ENCODE peak calls at places on chromosomes 12 and 14, in six cellular contexts. X is neural crest cell; A is ACHN; R is activated naive CD4-positive, alpha-beta T cell treated with anti-CD3 and anti-CD28 coated beads, Interleukin-2, amount 50 U/mL, for 16 hours; I is GM13977; P is smooth muscle cell of the brain vasculature. L is an unnamed sample.

GRCh38 chr14:62168564-62169155 is 406.4 kb downstream of the SNAPC1 start:
- DNase-seq in I (no peak), X (no peak), A (no peak), P (no peak), R (no peak), L (no peak)

GRCh38 chr14:31411218-31411727 is 9.1 kb downstream of the HEATR5A start:
- DNase-seq in R (no peak), I (no peak), A (no peak), X (no peak), P (no peak), L (no peak)

GRCh38 chr14:93317836-93318807 is 14.7 kb downstream of the BTBD7 start:
- DNase-seq in R (no peak), I (no peak), P (peak), X (no peak), A (peak), L (no peak)

GRCh38 chr12:47302111-47302597 is 222.4 kb upstream of the AMIGO2 start:
- DNase-seq in X (no peak), R (no peak), I (peak), P (no peak), A (peak), L (no peak)

GRCh38 chr12:85000766-85001165 is 35.3 kb downstream of the TSPAN19 start:
- DNase-seq in X (no peak), P (no peak), I (no peak), R (no peak), A (no peak), L (no peak)

GRCh38 chr12:120628919-120629318 is 11.5 kb upstream of the CABP1 start:
- DNase-seq in A (peak), P (no peak), I (no peak), R (no peak), X (peak), L (no peak)

GRCh38 chr14:102479777-102480176 is 29.8 kb downstream of the ANKRD9 start:
- DNase-seq in X (no peak), A (no peak), I (no peak), P (no peak), R (no peak), L (no peak)

GRCh38 chr14:99266181-99267178 is 5.5 kb downstream of the BCL11B start:
- DNase-seq in X (peak), I (peak), P (peak), A (peak), R (peak), L (peak)

GRCh38 chr14:64388533-64389243 is 535 bp downstream of the MTHFD1 start:
- DNase-seq in A (peak), I (no peak), P (peak), X (peak), R (no peak), L (no peak)

GRCh38 chr12:96981053-96981452 is 74.0 kb downstream of the NEDD1 start:
- DNase-seq in I (no peak), P (no peak), A (no peak), X (no peak), R (no peak), L (no peak)

GRCh38 chr12:109581334-109581691 is 7.7 kb downstream of the MVK start:
- DNase-seq in X (no peak), P (no peak), A (no peak), I (no peak), R (no peak), L (no peak)

GRCh38 chr12:52295663-52296062 is 4.3 kb upstream of the KRT81 start:
- DNase-seq in P (no peak), X (no peak), A (no peak), I (no peak), R (no peak), L (no peak)

GRCh38 chr12:93366427-93366826 is 11.3 kb upstream of the NUDT4 start:
- DNase-seq in X (no peak), A (no peak), P (no peak), R (no peak), I (no peak), L (no peak)

GRCh38 chr14:105019861-105020814 is 745 bp downstream of the CDCA4 start:
- DNase-seq in I (peak), R (peak), P (no peak), A (peak), X (peak), L (peak)

GRCh38 chr12:120207227-120207626 is 6.3 kb upstream of the RPLP0 start:
- DNase-seq in A (no peak), P (no peak), I (no peak), R (no peak), X (no peak), L (no peak)

GRCh38 chr12:122889658-122890561 is 6.0 kb downstream of the VPS37B start:
- DNase-seq in R (no peak), P (no peak), X (no peak), I (no peak), A (no peak), L (no peak)

GRCh38 chr12:15819644-15820437 is 30.7 kb upstream of the EPS8 start:
- DNase-seq in I (no peak), A (no peak), R (no peak), P (no peak), X (no peak), L (no peak)

GRCh38 chr12:70627677-70628076 is 9.6 kb downstream of the PTPRB start:
- DNase-seq in I (no peak), A (no peak), R (no peak), P (no peak), X (no peak), L (no peak)

GRCh38 chr14:77615231-77616132 is 955 bp downstream of the SPTLC2 start:
- DNase-seq in X (no peak), P (no peak), R (peak), A (peak), I (no peak), L (no peak)

GRCh38 chr14:76908834-76909233 is 82.6 kb downstream of the LRRC74A start:
- DNase-seq in I (peak), R (no peak), X (no peak), P (no peak), A (no peak), L (no peak)

GRCh38 chr14:22155582-22155981 is 433.4 kb downstream of the DAD1 start:
- DNase-seq in R (no peak), X (no peak), I (no peak), P (no peak), A (no peak), L (no peak)

GRCh38 chr14:101111620-101112290 is 208.2 kb upstream of the RTL1 start:
- DNase-seq in I (no peak), R (no peak), X (peak), P (no peak), A (no peak), L (peak)

GRCh38 chr12:65232490-65233077 is 45.9 kb upstream of the MSRB3 start:
- DNase-seq in I (peak), X (no peak), A (peak), R (no peak), P (no peak), L (no peak)

GRCh38 chr12:11941601-11942360 is 129.0 kb upstream of the BCL2L14 start:
- DNase-seq in A (peak), I (no peak), R (no peak), X (no peak), P (no peak), L (no peak)

GRCh38 chr14:31319701-31320100 is 100.6 kb downstream of the HEATR5A start:
- DNase-seq in A (no peak), I (no peak), X (no peak), P (no peak), R (no peak), L (no peak)

GRCh38 chr12:15001733-15002471 is 29.1 kb downstream of the PDE6H start:
- DNase-seq in P (no peak), I (no peak), A (no peak), X (no peak), R (no peak), L (no peak)

GRCh38 chr12:8544295-8544694 is 3.6 kb upstream of the CLEC4E start:
- DNase-seq in A (peak), R (peak), X (peak), P (peak), I (peak), L (peak)

GRCh38 chr12:113135178-113136127 is at the start of gene RASAL1:
- DNase-seq in R (peak), X (no peak), A (peak), P (no peak), I (peak), L (no peak)

GRCh38 chr14:65330416-65330815 is 82.1 kb upstream of the FUT8 start:
- DNase-seq in R (no peak), A (no peak), P (no peak), I (no peak), X (no peak), L (no peak)

GRCh38 chr12:114425031-114425626 is 19.2 kb upstream of the TBX5 start:
- DNase-seq in A (peak), R (no peak), X (no peak), I (no peak), P (no peak), L (no peak)

GRCh38 chr12:59151243-59151642 is 230.9 kb upstream of the LRIG3 start:
- DNase-seq in R (no peak), X (no peak), I (no peak), A (no peak), P (no peak), L (no peak)

GRCh38 chr14:96246535-96246839 is 9.5 kb upstream of the BDKRB1 start:
- DNase-seq in R (no peak), A (peak), I (no peak), P (peak), X (no peak), L (no peak)

GRCh38 chr14:61527325-61528100 is 167.8 kb upstream of the HIF1A start:
- DNase-seq in A (peak), I (no peak), X (no peak), R (no peak), P (peak), L (no peak)

GRCh38 chr12:108312885-108313203 is 26.3 kb downstream of the CMKLR1 start:
- DNase-seq in R (no peak), A (peak), I (no peak), P (no peak), X (no peak), L (no peak)

GRCh38 chr14:57846631-57847030 is 19.3 kb downstream of the SLC35F4 start:
- DNase-seq in R (no peak), P (no peak), A (no peak), I (no peak), X (no peak), L (no peak)

L was measured in omental fat pad.